ENCODE peak calls at places on chromosomes 5 and 9, in five cellular contexts. X is T-helper 1 cell, D is nucleus accumbens, G is Right ventricle myocardium superior, V is fibroblast of the conjunctiva. O is an unnamed sample.

GRCh38 chr5:122091942-122092600 is 14.0 kb upstream of the LOX start:
- DNase-seq in X (no peak), D (no peak), G (no peak), V (no peak), O (no peak)

GRCh38 chr5:104635216-104635615 is 1072.6 kb upstream of the NUDT12 start:
- DNase-seq in X (no peak), D (no peak), G (no peak), V (no peak), O (no peak)

GRCh38 chr9:121921444-121921843 is 171.7 kb downstream of the TTLL11 start:
- DNase-seq in X (no peak), D (no peak), G (no peak), V (no peak), O (no peak)

GRCh38 chr5:141695627-141696180 is 13.7 kb upstream of the ARAP3 start:
- DNase-seq in X (no peak), D (no peak), G (peak; percentile 68), V (no peak), O (no peak)

GRCh38 chr5:109454726-109455505 is 45.1 kb upstream of the PJA2 start:
- DNase-seq in X (no peak), D (no peak), G (no peak), V (no peak), O (peak; percentile 43)

GRCh38 chr9:113953541-113953940 is 77.4 kb downstream of the ZNF618 start:
- DNase-seq in X (no peak), D (no peak), G (no peak), V (no peak), O (peak; percentile 31)

GRCh38 chr5:31029925-31030324 is 163.6 kb upstream of the CDH6 start:
- DNase-seq in X (no peak), D (no peak), G (no peak), V (no peak), O (no peak)

GRCh38 chr9:38061326-38061947 is 7.6 kb downstream of the SHB start:
- DNase-seq in X (no peak), D (no peak), G (no peak), V (no peak), O (no peak)

GRCh38 chr5:55636711-55637110 is 75.4 kb downstream of the SLC38A9 start:
- DNase-seq in X (no peak), D (no peak), G (no peak), V (no peak), O (no peak)

GRCh38 chr5:128213340-128213739 is 129.8 kb downstream of the SLC12A2 start:
- DNase-seq in X (no peak), D (no peak), G (no peak), V (peak; percentile 78), O (peak; percentile 32)

GRCh38 chr9:128321879-128322341 is 337 bp downstream of the TRUB2 start:
- DNase-seq in X (no peak), D (no peak), G (no peak), V (no peak), O (no peak)

GRCh38 chr5:45796959-45797553 is 100.9 kb upstream of the HCN1 start:
- DNase-seq in X (no peak), D (no peak), G (no peak), V (no peak), O (no peak)

GRCh38 chr5:132383261-132383660 is 13.8 kb downstream of the SLC22A5 start:
- DNase-seq in X (no peak), D (no peak), G (no peak), V (no peak), O (no peak)

GRCh38 chr9:70081120-70081495 is 37.5 kb downstream of the MAMDC2 start:
- DNase-seq in X (no peak), D (no peak), G (no peak), V (no peak), O (peak; percentile 44)

GRCh38 chr9:87678650-87679355 is 47.1 kb upstream of the CTSL start:
- DNase-seq in X (no peak), D (no peak), G (no peak), V (peak; percentile 66), O (no peak)

GRCh38 chr5:35785601-35786085 is 71.0 kb upstream of the IL7R start:
- DNase-seq in X (no peak), D (no peak), G (no peak), V (no peak), O (no peak)

GRCh38 chr5:156491766-156492165 is 164.8 kb downstream of the SGCD start:
- DNase-seq in X (no peak), D (no peak), G (no peak), V (no peak), O (no peak)

GRCh38 chr9:115764649-115765048 is 388.9 kb upstream of the PAPPA start:
- DNase-seq in X (no peak), D (no peak), G (no peak), V (no peak), O (no peak)

GRCh38 chr5:167945542-167946384 is 345.7 kb upstream of the WWC1 start:
- DNase-seq in X (no peak), D (no peak), G (peak; percentile 63), V (peak; percentile 62), O (peak; percentile 97)

GRCh38 chr9:92746567-92747458 is 17.8 kb downstream of the BICD2 start:
- DNase-seq in X (no peak), D (no peak), G (no peak), V (no peak), O (no peak)

GRCh38 chr5:171810217-171810616 is 24.6 kb downstream of the SMIM23 start:
- DNase-seq in X (no peak), D (no peak), G (peak; percentile 48), V (no peak), O (no peak)

GRCh38 chr5:142388696-142389095 is 63.9 kb upstream of the SPRY4 start:
- DNase-seq in X (no peak), D (no peak), G (no peak), V (no peak), O (no peak)

GRCh38 chr9:8869812-8870211 is 1070.2 kb upstream of the DMAC1 start:
- DNase-seq in X (no peak), D (no peak), G (no peak), V (no peak), O (no peak)

GRCh38 chr5:108380531-108381021 is 1.3 kb downstream of the FBXL17 start:
- DNase-seq in X (peak; percentile 36), D (peak; percentile 26), G (peak; percentile 69), V (no peak), O (no peak)

GRCh38 chr5:132364319-132364718 is 5.2 kb upstream of the SLC22A5 start:
- DNase-seq in X (no peak), D (no peak), G (no peak), V (peak; percentile 91), O (peak; percentile 91)

GRCh38 chr9:125700791-125701190 is 6.2 kb downstream of the MAPKAP1 start:
- DNase-seq in X (no peak), D (no peak), G (no peak), V (no peak), O (no peak)

GRCh38 chr9:89731262-89731980 is 126.6 kb downstream of the GADD45G start:
- DNase-seq in X (no peak), D (no peak), G (peak; percentile 37), V (no peak), O (no peak)

GRCh38 chr5:106097308-106097707 is 1573.4 kb downstream of the EFNA5 start:
- DNase-seq in X (no peak), D (no peak), G (no peak), V (no peak), O (peak; percentile 14)

GRCh38 chr9:137619240-137620090 is 660 bp downstream of the EHMT1 start:
- DNase-seq in X (no peak), D (no peak), G (peak; percentile 50), V (no peak), O (no peak)

GRCh38 chr5:111848374-111848914 is 91.5 kb upstream of the NREP start:
- DNase-seq in X (no peak), D (no peak), G (no peak), V (no peak), O (no peak)

GRCh38 chr9:72315089-72315509 is 49.9 kb downstream of the ZFAND5 start:
- DNase-seq in X (no peak), D (no peak), G (peak; percentile 74), V (peak; percentile 61), O (peak; percentile 41)

GRCh38 chr5:17248999-17249634 is 31.7 kb downstream of the BASP1 start:
- DNase-seq in X (no peak), D (no peak), G (no peak), V (peak; percentile 92), O (peak; percentile 90)

GRCh38 chr5:154505567-154505966 is 27.5 kb upstream of the HAND1 start:
- DNase-seq in X (no peak), D (no peak), G (no peak), V (no peak), O (no peak)

GRCh38 chr9:27194401-27195091 is 85.5 kb downstream of the TEK start:
- DNase-seq in X (no peak), D (no peak), G (no peak), V (peak; percentile 32), O (peak; percentile 84)

O was measured in skeletal muscle cell.